ENCODE peak calls at places on chromosomes 7 and 10, in seven cellular contexts. One of them, this sample, is unnamed.
A peak's percentile ranks its signal among the peaks of the same experiment; 100 is the strongest.

GRCh38 chr7:99393363-99394187 is 14.8 kb downstream of the PDAP1 start:
- DNase-seq in A549: no peak
- DNase-seq in psoas muscle: peak; percentile 77
- DNase-seq in ovary: peak; percentile 55
- DNase-seq in cardiac muscle cell: peak; percentile 94
- DNase-seq in right atrium auricular region: no peak
- DNase-seq in DND-41: no peak
- DNase-seq in this sample: peak; percentile 87

GRCh38 chr10:98323221-98324164 is 55.5 kb upstream of the LOXL4 start:
- DNase-seq in cardiac muscle cell: peak; percentile 34
- DNase-seq in DND-41: no peak
- DNase-seq in psoas muscle: peak; percentile 91
- DNase-seq in A549: no peak
- DNase-seq in ovary: no peak
- DNase-seq in right atrium auricular region: peak; percentile 87
- DNase-seq in this sample: no peak

GRCh38 chr10:96230527-96230926 is 40.8 kb downstream of the BLNK start:
- DNase-seq in right atrium auricular region: no peak
- DNase-seq in A549: no peak
- DNase-seq in ovary: no peak
- DNase-seq in psoas muscle: no peak
- DNase-seq in DND-41: no peak
- DNase-seq in cardiac muscle cell: no peak
- DNase-seq in this sample: no peak

GRCh38 chr7:148871030-148871429 is 13.1 kb downstream of the EZH2 start:
- DNase-seq in A549: no peak
- DNase-seq in right atrium auricular region: no peak
- DNase-seq in ovary: no peak
- DNase-seq in psoas muscle: no peak
- DNase-seq in DND-41: no peak
- DNase-seq in cardiac muscle cell: no peak
- DNase-seq in this sample: no peak

GRCh38 chr10:70664702-70665195 is 7.6 kb upstream of the ADAMTS14 start:
- DNase-seq in psoas muscle: no peak
- DNase-seq in A549: no peak
- DNase-seq in ovary: no peak
- DNase-seq in cardiac muscle cell: no peak
- DNase-seq in DND-41: peak; percentile 23
- DNase-seq in right atrium auricular region: no peak
- DNase-seq in this sample: no peak

GRCh38 chr10:126842356-126842755 is 62.9 kb upstream of the DOCK1 start:
- DNase-seq in psoas muscle: no peak
- DNase-seq in A549: no peak
- DNase-seq in cardiac muscle cell: no peak
- DNase-seq in DND-41: no peak
- DNase-seq in right atrium auricular region: no peak
- DNase-seq in ovary: no peak
- DNase-seq in this sample: no peak

GRCh38 chr10:95236068-95236903 is 42.2 kb downstream of the ACSM6 start:
- DNase-seq in A549: no peak
- DNase-seq in psoas muscle: no peak
- DNase-seq in cardiac muscle cell: no peak
- DNase-seq in right atrium auricular region: no peak
- DNase-seq in ovary: no peak
- DNase-seq in DND-41: no peak
- DNase-seq in this sample: no peak

GRCh38 chr10:106182542-106182941 is 982.0 kb downstream of the SORCS1 start:
- DNase-seq in right atrium auricular region: no peak
- DNase-seq in A549: no peak
- DNase-seq in cardiac muscle cell: peak; percentile 36
- DNase-seq in DND-41: no peak
- DNase-seq in psoas muscle: no peak
- DNase-seq in ovary: no peak
- DNase-seq in this sample: no peak

GRCh38 chr10:63976538-63976937 is 455.3 kb downstream of the REEP3 start:
- DNase-seq in cardiac muscle cell: peak; percentile 74
- DNase-seq in psoas muscle: no peak
- DNase-seq in ovary: no peak
- DNase-seq in right atrium auricular region: no peak
- DNase-seq in A549: peak; percentile 25
- DNase-seq in DND-41: peak; percentile 40
- DNase-seq in this sample: peak; percentile 77

GRCh38 chr7:21944616-21945373 is 904 bp downstream of the CDCA7L start:
- DNase-seq in ovary: peak; percentile 28
- DNase-seq in right atrium auricular region: no peak
- DNase-seq in A549: peak; percentile 16
- DNase-seq in cardiac muscle cell: peak; percentile 47
- DNase-seq in DND-41: no peak
- DNase-seq in psoas muscle: no peak
- DNase-seq in this sample: peak; percentile 35

GRCh38 chr7:36667007-36667406 is 57.3 kb downstream of the AOAH start:
- DNase-seq in cardiac muscle cell: no peak
- DNase-seq in A549: no peak
- DNase-seq in psoas muscle: no peak
- DNase-seq in ovary: no peak
- DNase-seq in DND-41: no peak
- DNase-seq in right atrium auricular region: no peak
- DNase-seq in this sample: no peak

GRCh38 chr10:59702347-59702746 is 7.3 kb downstream of the SLC16A9 start:
- DNase-seq in cardiac muscle cell: no peak
- DNase-seq in ovary: no peak
- DNase-seq in right atrium auricular region: no peak
- DNase-seq in A549: no peak
- DNase-seq in psoas muscle: no peak
- DNase-seq in DND-41: no peak
- DNase-seq in this sample: no peak

GRCh38 chr10:83075395-83076072 is 1063.8 kb upstream of the GHITM start:
- DNase-seq in ovary: no peak
- DNase-seq in A549: no peak
- DNase-seq in DND-41: no peak
- DNase-seq in cardiac muscle cell: no peak
- DNase-seq in right atrium auricular region: no peak
- DNase-seq in psoas muscle: no peak
- DNase-seq in this sample: no peak

GRCh38 chr7:3152714-3153113 is 109.0 kb upstream of the CARD11 start:
- DNase-seq in psoas muscle: no peak
- DNase-seq in right atrium auricular region: no peak
- DNase-seq in ovary: no peak
- DNase-seq in cardiac muscle cell: no peak
- DNase-seq in DND-41: no peak
- DNase-seq in A549: no peak
- DNase-seq in this sample: no peak

GRCh38 chr7:3153118-3153517 is 109.5 kb upstream of the CARD11 start:
- DNase-seq in A549: no peak
- DNase-seq in right atrium auricular region: no peak
- DNase-seq in DND-41: no peak
- DNase-seq in cardiac muscle cell: no peak
- DNase-seq in ovary: no peak
- DNase-seq in psoas muscle: no peak
- DNase-seq in this sample: no peak

GRCh38 chr7:3156508-3156907 is 112.8 kb upstream of the CARD11 start:
- DNase-seq in DND-41: no peak
- DNase-seq in right atrium auricular region: no peak
- DNase-seq in A549: no peak
- DNase-seq in psoas muscle: no peak
- DNase-seq in ovary: no peak
- DNase-seq in cardiac muscle cell: no peak
- DNase-seq in this sample: no peak

GRCh38 chr7:3154881-3155494 is 111.3 kb upstream of the CARD11 start:
- DNase-seq in right atrium auricular region: no peak
- DNase-seq in psoas muscle: no peak
- DNase-seq in A549: peak; percentile 45
- DNase-seq in ovary: no peak
- DNase-seq in DND-41: peak; percentile 50
- DNase-seq in cardiac muscle cell: peak; percentile 54
- DNase-seq in this sample: peak; percentile 44

DNA sequence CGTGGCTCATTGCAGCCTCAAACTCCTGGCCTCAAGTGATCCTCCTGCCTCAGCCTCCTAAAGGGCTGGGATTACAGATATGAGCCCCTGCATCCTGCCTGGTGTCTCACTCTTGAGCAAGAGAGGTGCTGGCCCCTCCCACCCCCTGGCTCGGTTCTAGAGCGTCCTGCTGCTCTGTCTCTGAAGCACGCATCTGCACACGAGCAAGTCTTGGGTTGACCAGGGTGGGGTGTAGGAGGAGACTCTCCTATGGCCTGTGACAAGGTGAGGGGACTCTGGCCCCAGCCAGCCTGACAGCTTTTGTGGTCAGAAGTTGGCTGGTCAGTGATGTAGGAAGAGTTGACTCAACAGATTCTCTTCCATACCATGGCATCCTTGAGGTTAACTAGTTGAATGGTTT is 110.7 kb upstream of the CARD11 start:
- DNase-seq in cardiac muscle cell: no peak
- DNase-seq in DND-41: no peak
- DNase-seq in A549: no peak
- DNase-seq in right atrium auricular region: no peak
- DNase-seq in ovary: no peak
- DNase-seq in psoas muscle: no peak
- DNase-seq in this sample: no peak
- H3K27ac ChIP-seq in cardiac muscle cell: no peak overlapping the region
- H3K27ac ChIP-seq in DND-41: no peak overlapping the region
- H3K27ac ChIP-seq in A549: no peak overlapping the region
- H3K27ac ChIP-seq in right atrium auricular region: no peak overlapping the region
- H3K27ac ChIP-seq in ovary: no peak overlapping the region
- H3K27ac ChIP-seq in psoas muscle: no peak overlapping the region
- H3K27ac ChIP-seq in this sample: no peak overlapping the region

DNA sequence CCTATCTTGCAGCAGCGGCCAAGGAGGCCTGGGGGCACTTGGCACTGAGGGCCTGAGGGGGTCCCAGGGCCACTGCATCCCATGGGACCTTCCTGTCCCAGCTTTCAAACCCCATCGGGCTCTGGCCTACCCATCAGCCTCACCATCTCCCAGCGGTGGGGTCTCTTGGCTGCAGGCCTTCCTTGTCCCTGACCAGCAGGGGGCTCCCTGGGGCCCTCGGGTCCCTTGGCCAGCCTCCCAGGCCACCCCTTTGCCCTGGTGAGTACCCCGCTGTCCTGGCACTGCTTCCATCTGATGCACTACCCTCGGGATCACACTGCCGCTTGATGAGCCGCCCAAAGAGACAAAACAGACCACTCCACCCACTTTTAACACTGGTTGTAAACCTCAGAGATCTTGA is 43.5 kb downstream of the YKT6 start:
- DNase-seq in ovary: no peak
- DNase-seq in right atrium auricular region: no peak
- DNase-seq in A549: peak; percentile 58
- DNase-seq in psoas muscle: no peak
- DNase-seq in cardiac muscle cell: peak; percentile 66
- DNase-seq in DND-41: peak; percentile 16
- DNase-seq in this sample: peak; percentile 62
- TF ChIP-seq CTCF in ovary: no peak
- TF ChIP-seq CTCF in right atrium auricular region: peak; percentile 62
- TF ChIP-seq CTCF in A549: peak; percentile 43
- TF ChIP-seq CTCF in psoas muscle: peak; percentile 30
- TF ChIP-seq CTCF in cardiac muscle cell: peak; percentile 64
- TF ChIP-seq CTCF in DND-41: peak; percentile 54
- TF ChIP-seq CTCF in this sample: peak; percentile 88

GRCh38 chr7:71457021-71457420 is 325.1 kb downstream of the GALNT17 start:
- DNase-seq in right atrium auricular region: no peak
- DNase-seq in ovary: no peak
- DNase-seq in DND-41: no peak
- DNase-seq in psoas muscle: no peak
- DNase-seq in cardiac muscle cell: no peak
- DNase-seq in A549: no peak
- DNase-seq in this sample: no peak

GRCh38 chr7:71459137-71459536 is 327.2 kb downstream of the GALNT17 start:
- DNase-seq in A549: no peak
- DNase-seq in psoas muscle: no peak
- DNase-seq in DND-41: no peak
- DNase-seq in ovary: no peak
- DNase-seq in right atrium auricular region: no peak
- DNase-seq in cardiac muscle cell: no peak
- DNase-seq in this sample: no peak

GRCh38 chr7:71454981-71455380 is 323.0 kb downstream of the GALNT17 start:
- DNase-seq in A549: no peak
- DNase-seq in cardiac muscle cell: no peak
- DNase-seq in ovary: no peak
- DNase-seq in DND-41: no peak
- DNase-seq in psoas muscle: no peak
- DNase-seq in right atrium auricular region: no peak
- DNase-seq in this sample: no peak

GRCh38 chr7:71453630-71454029 is 321.7 kb downstream of the GALNT17 start:
- DNase-seq in psoas muscle: no peak
- DNase-seq in right atrium auricular region: no peak
- DNase-seq in ovary: no peak
- DNase-seq in A549: no peak
- DNase-seq in DND-41: no peak
- DNase-seq in cardiac muscle cell: no peak
- DNase-seq in this sample: no peak

DNA sequence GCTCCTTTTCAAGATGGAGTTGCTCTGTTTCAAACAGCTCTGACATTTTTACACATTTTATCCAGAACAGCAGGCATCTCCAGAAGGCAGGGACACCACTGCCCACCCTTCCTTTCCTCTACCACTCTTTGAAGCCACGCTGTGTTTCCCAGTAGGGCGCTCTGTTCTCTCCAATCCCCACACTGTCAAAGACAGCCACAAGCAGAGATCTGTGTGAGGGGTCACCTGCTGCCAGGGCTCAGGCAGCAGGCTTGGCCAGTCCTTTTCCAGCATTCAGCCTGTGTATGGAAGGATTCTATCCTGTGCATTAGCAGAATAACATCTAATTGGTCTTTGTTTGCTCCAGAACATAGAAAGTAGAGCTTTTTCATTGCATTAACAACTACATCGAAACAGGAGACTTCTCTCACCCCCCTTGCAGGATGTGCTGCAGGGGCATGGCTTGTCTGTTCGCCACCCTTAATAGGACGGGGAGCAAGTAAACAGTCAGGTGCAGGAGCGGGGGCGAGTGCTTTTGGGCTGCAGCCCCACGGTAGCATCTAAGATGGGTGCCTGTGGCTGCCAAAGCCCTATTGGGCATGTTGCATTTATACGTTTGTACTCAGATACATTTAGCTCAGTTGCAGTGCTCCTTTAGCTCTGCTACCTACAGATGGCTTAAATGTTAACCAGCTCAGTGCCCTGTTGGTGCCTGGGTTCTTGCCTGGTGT is 326.1 kb downstream of the GALNT17 start:
- DNase-seq in ovary: no peak
- DNase-seq in A549: no peak
- DNase-seq in psoas muscle: no peak
- DNase-seq in right atrium auricular region: no peak
- DNase-seq in cardiac muscle cell: no peak
- DNase-seq in DND-41: no peak
- DNase-seq in this sample: no peak
- H3K27ac ChIP-seq in ovary: no peak overlapping the region
- H3K27ac ChIP-seq in A549: no peak overlapping the region
- H3K27ac ChIP-seq in psoas muscle: no peak overlapping the region
- H3K27ac ChIP-seq in right atrium auricular region: no peak overlapping the region
- H3K27ac ChIP-seq in cardiac muscle cell: no peak overlapping the region
- H3K27ac ChIP-seq in DND-41: no peak overlapping the region
- H3K27ac ChIP-seq in this sample: no peak overlapping the region

DNA sequence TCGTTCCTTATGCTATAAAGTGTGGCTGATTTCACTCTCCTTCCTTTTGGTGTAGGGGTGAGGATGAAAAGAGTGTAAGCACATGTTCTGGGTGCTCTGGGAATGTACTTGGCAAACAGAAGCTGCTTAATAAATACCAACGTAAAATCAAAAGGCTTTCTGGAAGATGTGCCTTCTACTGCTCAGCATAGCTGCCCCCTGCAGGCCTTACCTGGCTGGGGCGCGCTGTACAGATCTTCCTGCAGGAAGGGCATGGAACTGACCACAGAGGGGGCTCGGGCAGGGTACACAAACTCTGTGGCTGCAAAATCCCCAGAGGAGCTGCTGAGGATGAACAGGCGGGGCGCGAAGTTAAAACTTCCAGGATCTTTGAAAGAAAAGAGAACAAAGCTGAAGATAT is 169.4 kb downstream of the SVIL start:
- DNase-seq in ovary: no peak
- DNase-seq in DND-41: no peak
- DNase-seq in A549: no peak
- DNase-seq in right atrium auricular region: no peak
- DNase-seq in psoas muscle: no peak
- DNase-seq in cardiac muscle cell: no peak
- DNase-seq in this sample: no peak
- TF ChIP-seq CTCF in ovary: no peak
- TF ChIP-seq CTCF in DND-41: peak; percentile 34
- TF ChIP-seq CTCF in A549: peak; percentile 16
- TF ChIP-seq CTCF in right atrium auricular region: no peak
- TF ChIP-seq CTCF in psoas muscle: no peak
- TF ChIP-seq CTCF in cardiac muscle cell: peak; percentile 32
- TF ChIP-seq CTCF in this sample: peak; percentile 40